ENCODE peak calls at places on chromosomes 4 and X, in ten cellular contexts. Z, G, P, X, N, F, Q, O, I and D are unnamed samples.

GRCh38 chrX:94288325-94288724 is 614.3 kb downstream of the FAM133A start:
- DNase-seq in X (peak; percentile 10), P (peak; percentile 7), N (no peak), F (no peak), Z (no peak), Q (no peak), O (no peak), I (no peak), G (no peak), D (peak; percentile 40)

GRCh38 chr4:121736735-121737351 is 28.1 kb downstream of the SMIM43 start:
- DNase-seq in Z (peak; percentile 77), N (peak; percentile 32), O (peak; percentile 54), P (peak; percentile 35), I (no peak), G (peak; percentile 76), F (peak; percentile 45), Q (peak; percentile 47), X (peak; percentile 62), D (peak; percentile 69)

GRCh38 chrX:16750136-16750535 is 30.7 kb downstream of the SYAP1 start:
- DNase-seq in Z (no peak), I (no peak), F (no peak), G (no peak), Q (no peak), X (no peak), N (no peak), O (no peak), P (no peak), D (no peak)

GRCh38 chrX:70030242-70030823 is 19.4 kb downstream of the AWAT2 start:
- DNase-seq in P (peak; percentile 24), G (peak; percentile 56), F (peak; percentile 60), Q (peak; percentile 51), Z (peak; percentile 71), X (peak; percentile 71), I (peak; percentile 56), N (peak; percentile 12), O (peak; percentile 22), D (peak; percentile 83)

GRCh38 chr4:105620640-105621323 is 68.4 kb downstream of the ARHGEF38 start:
- DNase-seq in P (no peak), X (no peak), Q (peak; percentile 86), N (peak; percentile 92), G (peak; percentile 83), I (no peak), O (peak; percentile 16), Z (peak; percentile 56), F (no peak), D (no peak)

GRCh38 chr4:142226014-142226413 is 589.6 kb downstream of the IL15 start:
- DNase-seq in P (no peak), X (no peak), I (no peak), Q (no peak), Z (no peak), G (no peak), F (no peak), N (no peak), O (no peak), D (no peak)

GRCh38 chrX:63929608-63930007 is 144.6 kb upstream of the ARHGEF9 start:
- DNase-seq in G (no peak), N (no peak), P (no peak), I (no peak), Q (no peak), O (no peak), Z (no peak), F (no peak), X (no peak), D (no peak)

GRCh38 chr4:168623011-168623410 is 126.2 kb downstream of the PALLD start:
- DNase-seq in O (no peak), I (no peak), Z (no peak), P (no peak), N (no peak), F (no peak), G (no peak), X (no peak), Q (no peak), D (no peak)

GRCh38 chr4:25563071-25563564 is 92.5 kb upstream of the SLC34A2 start:
- DNase-seq in X (peak; percentile 40), Q (no peak), Z (no peak), I (no peak), F (no peak), O (no peak), G (no peak), N (no peak), P (no peak), D (no peak)

GRCh38 chr4:99915449-99915848 is 21.2 kb upstream of the LAMTOR3 start:
- DNase-seq in N (no peak), I (no peak), X (no peak), Z (no peak), P (no peak), Q (no peak), F (no peak), O (no peak), G (no peak), D (no peak)

GRCh38 chr4:155026715-155027114 is 181.7 kb upstream of the NPY2R start:
- DNase-seq in F (no peak), I (no peak), Z (peak; percentile 18), P (no peak), X (no peak), Q (no peak), G (no peak), N (no peak), O (no peak), D (no peak)

GRCh38 chr4:141860974-141861373 is 224.6 kb downstream of the IL15 start:
- DNase-seq in O (peak; percentile 16), F (no peak), N (no peak), G (no peak), X (no peak), I (no peak), P (peak; percentile 30), Q (peak; percentile 12), Z (no peak), D (no peak)

GRCh38 chr4:85828295-85828910 is 353.5 kb downstream of the ARHGAP24 start:
- DNase-seq in F (no peak), I (no peak), N (peak; percentile 61), Z (peak; percentile 79), O (no peak), P (no peak), Q (peak; percentile 33), X (no peak), G (no peak), D (no peak)

GRCh38 chrX:81202413-81202794 is 502 bp downstream of the SH3BGRL start:
- DNase-seq in F (no peak), G (peak; percentile 41), Q (peak; percentile 28), O (no peak), P (peak; percentile 14), Z (peak; percentile 35), N (peak; percentile 8), X (no peak), I (no peak), D (peak; percentile 55)

GRCh38 chr4:184163813-184164212 is 53.9 kb downstream of the ENPP6 start:
- DNase-seq in F (peak; percentile 46), G (peak; percentile 38), I (peak; percentile 80), O (no peak), P (no peak), Q (peak; percentile 28), X (peak; percentile 88), N (no peak), Z (peak; percentile 48), D (peak; percentile 69)

GRCh38 chrX:67543818-67544217 is at the start of gene AR:
- DNase-seq in Z (peak; percentile 64), I (peak; percentile 85), F (no peak), N (peak; percentile 60), P (no peak), G (peak; percentile 55), Q (no peak), O (no peak), X (peak; percentile 84), D (no peak)
- H3K9ac ChIP-seq in Z (peak within 1 kb of the TSS; percentile 50), I (no peak within 1 kb of the TSS), F (no peak within 1 kb of the TSS), N (peak within 1 kb of the TSS; percentile 60), P (no peak within 1 kb of the TSS), G (peak within 1 kb of the TSS; percentile 30), Q (no peak within 1 kb of the TSS), O (no peak within 1 kb of the TSS), X (no peak within 1 kb of the TSS), D (no peak within 1 kb of the TSS)

GRCh38 chrX:24380273-24381036 is 20.0 kb downstream of the SUPT20HL1 start:
- DNase-seq in N (no peak), P (no peak), G (no peak), O (no peak), F (no peak), X (no peak), I (no peak), Z (no peak), Q (no peak), D (no peak)

GRCh38 chrX:24376403-24376802 is 16.0 kb downstream of the SUPT20HL1 start:
- DNase-seq in I (no peak), Z (no peak), Q (no peak), O (no peak), N (no peak), X (no peak), G (no peak), P (no peak), F (no peak), D (no peak)

GRCh38 chrX:24377195-24377594 is 16.8 kb downstream of the SUPT20HL1 start:
- DNase-seq in N (no peak), Q (no peak), I (no peak), G (no peak), P (no peak), O (no peak), Z (no peak), X (no peak), F (no peak), D (no peak)

GRCh38 chrX:24377911-24378468 is 17.6 kb downstream of the SUPT20HL1 start:
- DNase-seq in F (no peak), X (no peak), G (no peak), Z (no peak), O (no peak), I (peak; percentile 77), P (no peak), Q (no peak), N (no peak), D (no peak)

GRCh38 chrX:24378706-24379105 is 18.3 kb downstream of the SUPT20HL1 start:
- DNase-seq in O (no peak), F (no peak), X (no peak), N (no peak), G (no peak), P (no peak), Z (no peak), I (no peak), Q (no peak), D (no peak)
- H3K4me1 ChIP-seq in O (no peaks in the 10 kb centered on the region), F (no peaks in the 10 kb centered on the region), X (no peaks in the 10 kb centered on the region), N (no peaks in the 10 kb centered on the region), G (no peaks in the 10 kb centered on the region), P (no peaks in the 10 kb centered on the region), Z (no peaks in the 10 kb centered on the region), I (peaks cover 16% of the 10 kb centered on the region), Q (no peaks in the 10 kb centered on the region), D (no peaks in the 10 kb centered on the region)

DNA sequence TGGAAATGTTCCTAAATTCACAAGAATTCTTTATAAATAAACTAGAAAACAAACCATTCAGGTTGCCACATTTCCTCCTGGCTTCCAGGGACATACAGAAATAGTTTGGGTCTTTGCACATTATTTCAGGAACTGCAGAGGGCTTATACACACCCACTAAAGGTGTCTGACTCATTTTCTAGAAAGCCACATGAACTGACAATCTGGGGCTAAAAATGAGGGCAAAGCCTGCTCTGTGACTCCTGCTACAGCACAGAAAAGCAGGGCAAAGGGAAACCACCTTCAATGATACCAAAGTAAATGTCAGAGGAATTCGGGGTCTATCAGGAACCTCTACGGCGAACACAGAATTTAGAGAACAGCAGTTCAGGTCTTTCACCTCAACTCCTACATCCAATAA is 112.2 kb upstream of the MAP3K15 start:
- DNase-seq in I (no peak), O (no peak), X (no peak), Q (peak; percentile 44), N (peak; percentile 23), F (no peak), G (no peak), Z (peak; percentile 45), P (no peak), D (no peak)
- H3K79me2 ChIP-seq in I (no peaks in the 10 kb centered on the region), O (no peaks in the 10 kb centered on the region), X (no peaks in the 10 kb centered on the region), Q (peaks cover 80% of the 10 kb centered on the region), N (no peaks in the 10 kb centered on the region), F (no peaks in the 10 kb centered on the region), G (no peaks in the 10 kb centered on the region), Z (peaks cover 48% of the 10 kb centered on the region), P (no peaks in the 10 kb centered on the region), D (peaks cover 24% of the 10 kb centered on the region)

GRCh38 chrX:45852884-45853283 is 652.2 kb upstream of the DIPK2B start:
- DNase-seq in G (no peak), F (no peak), Z (peak; percentile 55), N (peak; percentile 33), X (no peak), P (no peak), Q (peak; percentile 44), O (no peak), I (no peak), D (no peak)
- H3K9ac ChIP-seq in G (no peak overlapping the region), F (no peak overlapping the region), Z (no peak overlapping the region), N (no peak overlapping the region), X (no peak overlapping the region), P (no peak overlapping the region), Q (no peak overlapping the region), O (peak overlapping the region; percentile 93), I (no peak overlapping the region), D (no peak overlapping the region)